ENCODE peak calls at places on chromosomes 7 and 10, in four cellular contexts. One of them, this sample, is unnamed.

GRCh38 chr10:129096340-129096984 is 370.6 kb upstream of the MGMT start:
- DNase-seq in WTC11: no peak
- DNase-seq in CD8-positive, alpha-beta T cell: no peak
- DNase-seq in IMR-90: peak
- DNase-seq in this sample: no peak

GRCh38 chr7:751826-752225 is 24.7 kb upstream of the PRKAR1B start:
- DNase-seq in IMR-90: no peak
- DNase-seq in CD8-positive, alpha-beta T cell: no peak
- DNase-seq in WTC11: no peak
- DNase-seq in this sample: no peak

GRCh38 chr7:95596183-95597135 is at the start of gene PDK4:
- DNase-seq in WTC11: peak
- DNase-seq in CD8-positive, alpha-beta T cell: no peak
- DNase-seq in IMR-90: peak
- DNase-seq in this sample: peak

GRCh38 chr7:24475573-24475972 is 97.7 kb upstream of the PALS2 start:
- DNase-seq in WTC11: peak
- DNase-seq in CD8-positive, alpha-beta T cell: no peak
- DNase-seq in IMR-90: no peak
- DNase-seq in this sample: no peak

GRCh38 chr10:34080485-34081346 is 734.4 kb downstream of the PARD3 start:
- DNase-seq in CD8-positive, alpha-beta T cell: no peak
- DNase-seq in IMR-90: no peak
- DNase-seq in WTC11: no peak
- DNase-seq in this sample: no peak

GRCh38 chr7:158077441-158077840 is 510.2 kb downstream of the PTPRN2 start:
- DNase-seq in CD8-positive, alpha-beta T cell: no peak
- DNase-seq in IMR-90: no peak
- DNase-seq in WTC11: no peak
- DNase-seq in this sample: no peak

GRCh38 chr10:68231916-68232315 is at the start of gene ATOH7:
- DNase-seq in IMR-90: peak
- DNase-seq in CD8-positive, alpha-beta T cell: no peak
- DNase-seq in WTC11: peak
- DNase-seq in this sample: no peak

GRCh38 chr10:124074471-124075109 is 18.8 kb downstream of the CHST15 start:
- DNase-seq in WTC11: no peak
- DNase-seq in CD8-positive, alpha-beta T cell: no peak
- DNase-seq in IMR-90: no peak
- DNase-seq in this sample: no peak

GRCh38 chr10:125002044-125002422 is 60.1 kb downstream of the ZRANB1 start:
- DNase-seq in IMR-90: no peak
- DNase-seq in WTC11: no peak
- DNase-seq in CD8-positive, alpha-beta T cell: no peak
- DNase-seq in this sample: peak

GRCh38 chr10:5338010-5338409 is 26.8 kb upstream of the UCN3 start:
- DNase-seq in WTC11: no peak
- DNase-seq in IMR-90: no peak
- DNase-seq in CD8-positive, alpha-beta T cell: no peak
- DNase-seq in this sample: no peak

GRCh38 chr10:88401671-88402347 is 181.3 kb downstream of the RNLS start:
- DNase-seq in CD8-positive, alpha-beta T cell: no peak
- DNase-seq in WTC11: no peak
- DNase-seq in IMR-90: peak
- DNase-seq in this sample: no peak

GRCh38 chr10:3473271-3473670 is 300.7 kb upstream of the PITRM1 start:
- DNase-seq in CD8-positive, alpha-beta T cell: no peak
- DNase-seq in IMR-90: no peak
- DNase-seq in WTC11: no peak
- DNase-seq in this sample: no peak

GRCh38 chr10:80333985-80334384 is 22.6 kb downstream of the DYDC1 start:
- DNase-seq in IMR-90: no peak
- DNase-seq in WTC11: no peak
- DNase-seq in CD8-positive, alpha-beta T cell: no peak
- DNase-seq in this sample: no peak

GRCh38 chr10:97792058-97792721 is 20.4 kb upstream of the SFRP5 start:
- DNase-seq in IMR-90: peak
- DNase-seq in WTC11: peak
- DNase-seq in CD8-positive, alpha-beta T cell: peak
- DNase-seq in this sample: peak

GRCh38 chr7:32890010-32890552 is 1.5 kb downstream of the KBTBD2 start:
- DNase-seq in CD8-positive, alpha-beta T cell: no peak
- DNase-seq in IMR-90: peak
- DNase-seq in WTC11: no peak
- DNase-seq in this sample: no peak

GRCh38 chr7:157997991-157998505 is 589.6 kb downstream of the PTPRN2 start:
- DNase-seq in CD8-positive, alpha-beta T cell: no peak
- DNase-seq in IMR-90: no peak
- DNase-seq in WTC11: no peak
- DNase-seq in this sample: no peak

GRCh38 chr10:14382022-14382421 is 51.3 kb upstream of the FRMD4A start:
- DNase-seq in IMR-90: peak
- DNase-seq in CD8-positive, alpha-beta T cell: peak
- DNase-seq in WTC11: no peak
- DNase-seq in this sample: no peak

GRCh38 chr7:105622114-105622731 is 40.9 kb upstream of the EFCAB10 start:
- DNase-seq in CD8-positive, alpha-beta T cell: no peak
- DNase-seq in WTC11: no peak
- DNase-seq in IMR-90: no peak
- DNase-seq in this sample: no peak

GRCh38 chr10:75957721-75958120 is 526.3 kb downstream of the LRMDA start:
- DNase-seq in WTC11: no peak
- DNase-seq in IMR-90: no peak
- DNase-seq in CD8-positive, alpha-beta T cell: no peak
- DNase-seq in this sample: no peak

GRCh38 chr7:47273088-47273487 is 308.8 kb downstream of the TNS3 start:
- DNase-seq in WTC11: no peak
- DNase-seq in CD8-positive, alpha-beta T cell: no peak
- DNase-seq in IMR-90: no peak
- DNase-seq in this sample: no peak

GRCh38 chr7:157413881-157414701 is 77.3 kb downstream of the DNAJB6 start:
- DNase-seq in CD8-positive, alpha-beta T cell: no peak
- DNase-seq in WTC11: no peak
- DNase-seq in IMR-90: no peak
- DNase-seq in this sample: no peak

GRCh38 chr7:81926154-81926553 is 156.3 kb upstream of the HGF start:
- DNase-seq in IMR-90: peak
- DNase-seq in WTC11: no peak
- DNase-seq in CD8-positive, alpha-beta T cell: no peak
- DNase-seq in this sample: no peak

GRCh38 chr7:17027143-17027802 is 145.5 kb upstream of the AGR3 start:
- DNase-seq in IMR-90: no peak
- DNase-seq in CD8-positive, alpha-beta T cell: no peak
- DNase-seq in WTC11: no peak
- DNase-seq in this sample: no peak

GRCh38 chr10:33334170-33334838 is at the start of gene NRP1:
- DNase-seq in IMR-90: no peak
- DNase-seq in WTC11: peak
- DNase-seq in CD8-positive, alpha-beta T cell: no peak
- DNase-seq in this sample: no peak

GRCh38 chr10:107915277-107915634 is 750.8 kb upstream of the SORCS1 start:
- DNase-seq in WTC11: no peak
- DNase-seq in CD8-positive, alpha-beta T cell: no peak
- DNase-seq in IMR-90: no peak
- DNase-seq in this sample: no peak

GRCh38 chr7:135320277-135320676 is 86.6 kb downstream of the STRA8 start:
- DNase-seq in WTC11: no peak
- DNase-seq in CD8-positive, alpha-beta T cell: no peak
- DNase-seq in IMR-90: peak
- DNase-seq in this sample: peak

GRCh38 chr10:86335257-86335656 is 31.3 kb downstream of the GRID1 start:
- DNase-seq in WTC11: no peak
- DNase-seq in CD8-positive, alpha-beta T cell: no peak
- DNase-seq in IMR-90: no peak
- DNase-seq in this sample: no peak

GRCh38 chr10:50210876-50211275 is 40.4 kb downstream of the ASAH2 start:
- DNase-seq in WTC11: no peak
- DNase-seq in CD8-positive, alpha-beta T cell: no peak
- DNase-seq in IMR-90: no peak
- DNase-seq in this sample: no peak

GRCh38 chr7:142033154-142033553 is 37.5 kb downstream of the MGAM start:
- DNase-seq in WTC11: no peak
- DNase-seq in CD8-positive, alpha-beta T cell: no peak
- DNase-seq in IMR-90: no peak
- DNase-seq in this sample: no peak

GRCh38 chr7:74365320-74366022 is 76.3 kb downstream of the CLIP2 start:
- DNase-seq in IMR-90: peak
- DNase-seq in WTC11: peak
- DNase-seq in CD8-positive, alpha-beta T cell: no peak
- DNase-seq in this sample: no peak

GRCh38 chr10:102400061-102400460 is 4.6 kb downstream of the NFKB2 start:
- DNase-seq in CD8-positive, alpha-beta T cell: no peak
- DNase-seq in IMR-90: no peak
- DNase-seq in WTC11: no peak
- DNase-seq in this sample: no peak

GRCh38 chr7:8068892-8069686 is 100.5 kb downstream of the GLCCI1 start:
- DNase-seq in IMR-90: no peak
- DNase-seq in CD8-positive, alpha-beta T cell: no peak
- DNase-seq in WTC11: peak
- DNase-seq in this sample: no peak

GRCh38 chr10:43452356-43452914 is 15.5 kb downstream of the ZNF487 start:
- DNase-seq in CD8-positive, alpha-beta T cell: no peak
- DNase-seq in WTC11: no peak
- DNase-seq in IMR-90: no peak
- DNase-seq in this sample: no peak

GRCh38 chr10:133401500-133401899 is 7.5 kb downstream of the MTG1 start:
- DNase-seq in CD8-positive, alpha-beta T cell: no peak
- DNase-seq in WTC11: no peak
- DNase-seq in IMR-90: no peak
- DNase-seq in this sample: no peak

GRCh38 chr7:2553831-2554581 is 1.3 kb downstream of the BRAT1 start:
- DNase-seq in WTC11: no peak
- DNase-seq in CD8-positive, alpha-beta T cell: no peak
- DNase-seq in IMR-90: no peak
- DNase-seq in this sample: no peak

DNA sequence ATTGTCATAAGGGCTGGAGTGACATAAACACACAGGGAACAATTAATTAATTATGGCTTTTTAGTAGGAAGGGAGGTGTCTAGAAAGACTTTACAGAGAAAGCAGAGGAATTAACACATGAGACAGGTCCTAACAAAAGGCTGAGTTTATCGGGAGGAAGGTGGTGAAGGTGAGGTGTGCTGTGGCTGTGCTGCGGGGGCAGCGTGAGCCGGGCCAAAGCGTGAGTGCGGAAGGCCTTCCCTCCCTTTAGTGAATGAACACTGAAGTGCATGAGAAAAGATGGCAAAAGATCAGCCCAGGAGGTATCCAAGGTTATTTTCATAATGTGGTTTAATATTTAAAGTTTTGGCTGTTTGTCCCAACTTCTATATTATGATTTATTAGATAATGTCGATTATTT is 243.4 kb upstream of the PLXNA4 start:
- DNase-seq in CD8-positive, alpha-beta T cell: no peak
- DNase-seq in IMR-90: no peak
- DNase-seq in WTC11: no peak
- DNase-seq in this sample: no peak
- TF ChIP-seq CTCF in CD8-positive, alpha-beta T cell: no peak
- TF ChIP-seq CTCF in IMR-90: no peak
- TF ChIP-seq CTCF in WTC11: no peak
- TF ChIP-seq CTCF in this sample: no peak

DNA sequence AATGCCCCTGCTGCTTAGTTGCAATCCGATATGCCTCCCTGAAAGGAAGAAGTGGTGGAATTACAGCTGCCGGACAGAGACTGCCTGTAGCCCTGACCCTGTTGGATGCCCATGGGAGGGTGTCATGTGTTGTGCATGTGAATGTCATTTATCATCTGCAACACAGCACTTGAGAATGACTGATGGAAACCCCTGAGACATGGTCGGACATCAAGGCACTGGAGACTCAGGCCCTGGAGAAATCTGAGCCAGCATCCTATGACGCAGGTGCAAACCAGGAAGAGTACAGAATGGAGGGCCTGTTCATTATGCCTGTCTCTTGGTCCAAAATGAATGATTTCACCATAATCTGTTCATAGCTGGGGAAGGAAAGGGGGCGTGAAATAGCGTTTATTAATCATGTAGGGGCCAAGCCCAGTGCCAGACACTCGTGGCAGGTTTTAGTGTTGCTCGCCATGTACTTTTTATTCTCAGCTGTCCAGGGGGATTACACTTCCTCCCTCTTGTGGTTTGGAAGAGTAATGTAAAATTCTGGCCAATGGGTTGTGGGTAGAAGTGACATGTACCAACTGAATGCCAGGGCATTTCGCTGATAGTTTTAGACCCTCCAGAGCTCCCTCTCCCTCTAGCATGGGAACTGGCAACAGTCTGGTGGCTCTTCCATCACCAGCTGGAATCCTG is 23.0 kb upstream of the LEP start:
- DNase-seq in CD8-positive, alpha-beta T cell: no peak
- DNase-seq in WTC11: no peak
- DNase-seq in IMR-90: no peak
- DNase-seq in this sample: no peak
- TF ChIP-seq CTCF in CD8-positive, alpha-beta T cell: no peak
- TF ChIP-seq CTCF in WTC11: peak
- TF ChIP-seq CTCF in IMR-90: peak
- TF ChIP-seq CTCF in this sample: no peak

DNA sequence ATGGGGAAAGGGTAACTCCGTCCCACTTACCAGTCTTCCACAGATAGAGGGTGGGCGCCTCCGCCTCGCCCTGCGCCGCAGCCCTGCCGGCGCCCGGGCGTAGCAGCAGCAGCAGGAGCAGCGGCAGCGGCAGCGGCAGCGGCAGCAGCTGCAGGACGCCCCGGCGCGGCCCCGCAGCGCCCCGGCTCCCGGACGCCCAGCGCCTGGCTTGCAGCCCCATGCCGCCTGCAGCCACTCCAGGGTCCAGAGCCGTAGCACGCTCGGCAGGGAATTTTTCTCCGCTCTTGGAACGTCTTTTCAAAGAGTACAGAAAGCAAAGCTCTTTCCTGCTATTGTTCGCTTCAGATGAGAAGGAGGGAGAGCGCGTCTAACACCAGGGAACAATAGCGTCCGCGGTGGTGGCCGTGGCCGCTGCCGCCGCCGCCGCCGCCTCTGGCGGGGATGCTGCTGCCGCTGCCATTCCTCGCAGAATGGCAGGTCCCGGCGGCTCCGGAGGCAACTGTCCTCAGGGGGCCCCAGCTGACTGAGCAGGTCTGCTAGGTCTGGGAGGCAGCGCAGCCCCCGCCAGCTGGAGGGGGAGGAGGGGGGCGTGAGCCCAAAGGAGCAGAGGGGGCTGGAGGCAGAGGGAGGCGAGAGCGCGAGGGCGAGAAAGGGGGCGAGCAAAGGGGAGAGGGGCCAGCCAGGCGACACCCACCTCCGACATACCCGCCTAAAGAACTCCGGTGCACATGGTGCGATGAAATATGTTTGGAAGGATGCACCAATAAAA is at the start of gene THSD7A:
- DNase-seq in WTC11: peak
- DNase-seq in IMR-90: peak
- DNase-seq in CD8-positive, alpha-beta T cell: no peak
- DNase-seq in this sample: no peak
- TF ChIP-seq CTCF in WTC11: no peak
- TF ChIP-seq CTCF in IMR-90: no peak
- TF ChIP-seq CTCF in CD8-positive, alpha-beta T cell: no peak
- TF ChIP-seq CTCF in this sample: no peak

GRCh38 chr10:116470768-116471415 is 43.2 kb downstream of the PNLIPRP3 start:
- DNase-seq in CD8-positive, alpha-beta T cell: no peak
- DNase-seq in WTC11: peak
- DNase-seq in IMR-90: no peak
- DNase-seq in this sample: no peak
- TF ChIP-seq CTCF in CD8-positive, alpha-beta T cell: no peak
- TF ChIP-seq CTCF in WTC11: peak
- TF ChIP-seq CTCF in IMR-90: peak
- TF ChIP-seq CTCF in this sample: no peak

This sample was measured in omental fat pad.